ENCODE peak calls at places on chromosomes 3 and 15, in four cellular contexts. X is A549, H is PC-3, J is OCI-LY7. U is an unnamed sample.

GRCh38 chr3:38643090-38643489 is 6.4 kb downstream of the SCN5A start:
- DNase-seq in X (no peak), H (no peak), J (no peak), U (no peak)

GRCh38 chr3:156388469-156389150 is 166.3 kb downstream of the SSR3 start:
- DNase-seq in X (no peak), H (no peak), J (no peak), U (peak)

GRCh38 chr3:197025736-197026480 is 3.7 kb downstream of the MELTF start:
- DNase-seq in X (no peak), H (no peak), J (no peak), U (no peak)

GRCh38 chr15:98746756-98747155 is 98.4 kb downstream of the IGF1R start:
- DNase-seq in X (no peak), H (no peak), J (no peak), U (no peak)

GRCh38 chr3:23501201-23501824 is 298.2 kb downstream of the UBE2E2 start:
- DNase-seq in X (no peak), H (no peak), J (no peak), U (no peak)

GRCh38 chr3:136311971-136312370 is 61.8 kb downstream of the PCCB start:
- DNase-seq in X (no peak), H (no peak), J (no peak), U (no peak)

GRCh38 chr3:189944285-189945145 is 176.2 kb downstream of the P3H2 start:
- DNase-seq in X (no peak), H (peak), J (no peak), U (no peak)

GRCh38 chr3:123626881-123627280 is 42.0 kb upstream of the HACD2 start:
- DNase-seq in X (no peak), H (no peak), J (no peak), U (no peak)

GRCh38 chr3:159902531-159903314 is 85.9 kb upstream of the IL12A start:
- DNase-seq in X (no peak), H (no peak), J (no peak), U (no peak)

GRCh38 chr3:44078863-44079262 is 162.8 kb upstream of the TOPAZ1 start:
- DNase-seq in X (no peak), H (no peak), J (no peak), U (no peak)

DNA sequence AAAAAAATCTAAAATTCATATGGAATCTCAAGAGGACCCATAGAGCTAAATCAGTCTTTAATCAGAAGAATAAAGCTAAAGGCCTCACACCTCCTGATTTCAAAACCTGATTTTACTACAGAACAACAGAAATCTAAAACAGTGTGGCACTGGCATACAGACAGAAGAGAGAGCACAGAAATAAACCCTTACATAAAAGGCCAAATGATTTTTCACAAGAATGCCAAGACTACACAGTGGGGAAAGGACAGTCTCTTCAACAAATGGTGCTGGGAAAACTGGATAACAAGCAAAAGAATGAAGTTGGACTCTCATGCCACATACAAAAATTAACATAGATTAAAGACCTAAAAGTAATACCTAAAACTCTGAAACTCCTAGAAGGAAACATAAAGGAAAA is 10.1 kb downstream of the TOP2B start:
- DNase-seq in X (no peak), H (no peak), J (no peak), U (no peak)
- H3K4me3 ChIP-seq in X (no peak), H (no peak), J (no peak), U (no peak)

DNA sequence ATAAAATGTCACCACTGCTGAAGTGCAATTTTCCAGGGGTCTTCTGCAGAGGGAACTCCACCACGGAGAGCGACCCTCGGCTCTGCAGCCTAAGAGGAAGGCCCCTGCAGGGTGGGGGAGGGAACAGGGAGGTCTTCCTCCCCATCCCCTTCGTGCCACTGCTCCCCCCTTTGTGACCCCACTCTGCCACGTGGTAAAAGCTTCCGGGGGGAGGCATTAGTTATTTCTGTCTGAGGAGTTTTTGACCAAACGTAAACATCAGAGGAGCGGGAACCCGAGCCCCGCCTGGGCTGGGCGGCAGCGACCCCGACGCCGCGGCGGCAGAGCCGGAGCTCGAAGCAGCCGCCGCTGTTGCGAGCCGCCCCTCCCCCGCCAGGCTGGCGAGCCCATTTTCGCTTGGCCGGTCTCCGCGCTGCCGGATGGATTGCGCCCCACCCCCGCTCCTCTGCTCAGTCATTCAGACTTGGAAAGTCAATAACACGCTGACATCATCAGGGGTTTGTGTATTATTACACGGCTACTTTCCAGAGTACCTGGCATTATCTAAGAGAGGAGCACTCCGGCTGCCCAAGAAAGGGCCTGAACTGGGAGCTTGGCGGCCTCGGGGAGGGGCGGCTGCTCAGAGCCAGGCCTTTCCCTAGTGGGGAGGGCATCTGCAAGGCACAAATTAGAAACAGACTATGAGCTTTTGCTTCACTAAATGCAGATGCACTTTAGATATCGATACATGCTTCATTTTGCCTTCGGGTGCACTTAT is 162.5 kb upstream of the TBL1XR1 start:
- DNase-seq in X (peak), H (peak), J (peak), U (peak)
- H3K4me3 ChIP-seq in X (peak), H (peak), J (peak), U (peak)

GRCh38 chr15:90315276-90315982 is 36.7 kb upstream of the ZNF774 start:
- DNase-seq in X (peak), H (peak), J (no peak), U (peak)
- H3K4me3 ChIP-seq in X (no peak), H (no peak), J (no peak), U (no peak)

GRCh38 chr3:4505688-4506558 is 12.8 kb downstream of the ITPR1 start:
- DNase-seq in X (no peak), H (no peak), J (peak), U (no peak)
- H3K4me3 ChIP-seq in X (no peak), H (no peak), J (peak), U (no peak)

U was measured in heart left ventricle.